ENCODE peak calls at places on chromosomes 5 and 9, in four cellular contexts. X is transverse colon, G is heart right ventricle, I is ovary. F is an unnamed sample. For H3K4me1, the result is how much of the 10 kb centered on the place peaks cover.

GRCh38 chr9:12906646-12907045 is 131.8 kb downstream of the LURAP1L start:
- DNase-seq in I (no peak), X (no peak), G (no peak), F (no peak)

GRCh38 chr9:2461886-2462285 is 159.7 kb upstream of the VLDLR start:
- DNase-seq in I (no peak), G (no peak), X (no peak), F (no peak)

GRCh38 chr9:19969721-19970120 is 180.9 kb upstream of the SLC24A2 start:
- DNase-seq in I (no peak), G (no peak), X (no peak), F (no peak)

GRCh38 chr5:99032234-99033013 is 103.6 kb upstream of the CHD1 start:
- DNase-seq in I (peak), X (peak), G (peak), F (peak)

GRCh38 chr5:98514106-98514665 is 259.3 kb upstream of the RGMB start:
- DNase-seq in G (no peak), I (no peak), X (no peak), F (no peak)

GRCh38 chr5:143166661-143167420 is 236.6 kb downstream of the NR3C1 start:
- DNase-seq in I (no peak), X (peak), G (no peak), F (no peak)

GRCh38 chr5:81633471-81633870 is 117.4 kb downstream of the SSBP2 start:
- DNase-seq in X (no peak), G (no peak), I (no peak), F (no peak)

GRCh38 chr9:2015581-2016410 is 649 bp downstream of the SMARCA2 start:
- DNase-seq in G (peak), I (peak), X (peak), F (peak)

DNA sequence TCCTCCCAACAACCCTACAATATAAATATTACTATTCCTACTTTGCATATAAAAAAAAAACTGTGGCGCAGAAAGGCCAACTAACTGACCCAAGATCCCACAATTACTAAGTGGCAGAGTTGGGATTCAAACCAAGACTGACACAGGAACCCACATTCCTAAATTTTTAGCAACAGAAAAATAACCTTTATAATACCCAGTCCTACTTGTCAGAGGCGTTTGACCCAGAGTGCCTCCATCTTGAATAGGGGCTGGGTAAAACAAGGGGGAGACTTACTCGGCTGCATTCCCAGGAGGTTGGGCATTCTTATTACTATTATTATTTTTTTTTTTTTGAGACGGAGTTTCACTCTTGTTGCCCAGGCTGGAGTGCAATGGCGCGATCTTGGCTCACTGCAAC is 2.0 kb upstream of the SLC30A5 start:
- DNase-seq in I (no peak), X (no peak), G (no peak), F (no peak)
- H3K4me1 ChIP-seq in I (under half), X (under half), G (under half), F (under half)

GRCh38 chr5:61371474-61371873 is 39.4 kb downstream of the ZSWIM6 start:
- DNase-seq in X (no peak), G (no peak), I (no peak), F (no peak)
- H3K4me1 ChIP-seq in X (under half), G (under half), I (under half), F (under half)

GRCh38 chr5:178425621-178426068 is 164.5 kb downstream of the COL23A1 start:
- DNase-seq in I (no peak), G (no peak), X (no peak), F (no peak)
- H3K4me1 ChIP-seq in I (under half), G (under half), X (under half), F (under half)

DNA sequence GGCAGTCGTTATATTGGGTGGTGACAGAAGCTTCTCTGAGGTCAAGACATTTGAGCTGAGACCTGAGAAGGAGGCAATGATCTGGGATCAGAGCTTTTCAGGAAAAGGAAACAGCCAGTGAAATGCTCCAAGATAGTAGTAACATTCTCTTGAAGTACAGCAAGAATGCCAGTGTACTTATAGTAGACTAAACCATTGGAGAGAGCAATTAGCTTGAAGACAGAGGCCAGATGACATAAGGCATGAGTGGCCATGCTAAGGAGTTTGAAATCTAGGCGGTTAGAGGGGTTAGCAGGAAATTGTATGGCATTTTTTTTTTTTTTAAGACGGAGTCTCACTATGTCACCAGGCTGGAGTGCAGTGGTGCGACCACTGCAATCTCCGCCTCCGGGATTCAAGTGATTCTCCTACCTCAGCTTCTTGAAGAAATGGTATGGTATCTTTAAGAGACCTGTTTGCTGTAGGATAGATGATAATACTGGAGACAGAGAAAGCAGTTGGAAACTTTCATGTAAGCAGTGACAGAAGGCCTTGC is 482.3 kb upstream of the PAPPA start:
- DNase-seq in G (no peak), X (no peak), I (no peak), F (no peak)
- H3K4me1 ChIP-seq in G (under half), X (under half), I (under half), F (under half)

GRCh38 chr9:131707677-131708612 is 31.9 kb downstream of the RAPGEF1 start:
- DNase-seq in X (peak), G (peak), I (no peak), F (no peak)
- H3K4me1 ChIP-seq in X (half or more), G (under half), I (under half), F (under half)

GRCh38 chr9:70156729-70157128 is 102.0 kb upstream of the SMC5 start:
- DNase-seq in X (no peak), I (no peak), G (no peak), F (no peak)

GRCh38 chr9:70161414-70161732 is 97.4 kb upstream of the SMC5 start:
- DNase-seq in X (no peak), I (no peak), G (no peak), F (no peak)

GRCh38 chr9:70160672-70161413 is 97.9 kb upstream of the SMC5 start:
- DNase-seq in X (no peak), I (no peak), G (no peak), F (no peak)

GRCh38 chr9:70165006-70165602 is 93.7 kb upstream of the SMC5 start:
- DNase-seq in X (no peak), G (no peak), I (no peak), F (no peak)

DNA sequence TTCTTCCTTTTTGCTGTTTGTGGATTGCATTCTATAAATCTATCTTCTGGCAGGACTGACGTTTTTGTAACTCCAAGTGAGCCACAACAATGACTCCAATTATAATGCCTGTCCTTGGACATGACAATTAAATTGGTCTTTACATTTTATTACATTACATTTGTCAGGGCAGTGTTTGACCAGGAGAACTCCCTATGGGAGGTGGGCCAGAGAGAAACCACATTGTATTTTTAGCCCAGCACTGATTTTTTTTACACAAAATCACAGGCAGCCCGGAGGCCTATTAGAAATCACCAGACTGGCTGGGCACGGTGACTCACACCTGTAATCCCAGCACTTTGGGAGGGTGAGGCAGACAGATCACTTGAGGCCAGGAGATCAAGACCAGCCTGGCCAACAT is 99.1 kb upstream of the SMC5 start:
- DNase-seq in X (no peak), I (no peak), G (no peak), F (no peak)
- H3K4me1 ChIP-seq in X (under half), I (under half), G (under half), F (under half)

GRCh38 chr9:134345737-134346136 is 19.5 kb downstream of the RXRA start:
- DNase-seq in G (no peak), I (no peak), X (no peak), F (no peak)
- H3K4me1 ChIP-seq in G (half or more), I (half or more), X (half or more), F (half or more)

GRCh38 chr5:133995903-133996563 is 8.7 kb downstream of the VDAC1 start:
- DNase-seq in X (no peak), I (no peak), G (no peak), F (no peak)
- H3K4me1 ChIP-seq in X (under half), I (under half), G (half or more), F (under half)

DNA sequence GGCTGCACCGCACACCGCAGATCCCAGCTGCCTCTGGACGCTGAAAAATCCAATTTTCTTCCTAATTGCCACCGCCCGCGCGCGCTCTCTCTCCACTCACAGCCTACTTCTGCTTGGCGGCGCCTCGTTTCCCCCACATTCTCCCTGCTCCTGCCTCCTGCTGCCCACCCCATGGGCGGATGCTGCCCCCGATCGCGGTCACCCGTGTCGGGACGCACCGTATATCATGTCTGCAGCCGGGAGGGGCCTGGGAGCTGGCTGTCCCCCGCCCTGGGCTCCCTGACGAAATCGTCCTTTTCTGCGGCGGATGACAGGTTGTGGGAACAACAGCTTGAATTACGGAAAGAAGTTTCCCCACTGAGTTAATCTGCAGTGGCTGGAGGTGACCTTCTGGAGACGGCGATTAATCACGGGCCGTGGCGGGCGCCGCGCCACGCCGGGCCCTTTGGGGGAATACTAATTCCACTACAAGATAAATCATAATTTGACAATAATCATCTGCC is 36.3 kb upstream of the PSD2 start:
- DNase-seq in G (no peak), I (no peak), X (no peak), F (no peak)
- H3K4me1 ChIP-seq in G (under half), I (under half), X (under half), F (under half)

DNA sequence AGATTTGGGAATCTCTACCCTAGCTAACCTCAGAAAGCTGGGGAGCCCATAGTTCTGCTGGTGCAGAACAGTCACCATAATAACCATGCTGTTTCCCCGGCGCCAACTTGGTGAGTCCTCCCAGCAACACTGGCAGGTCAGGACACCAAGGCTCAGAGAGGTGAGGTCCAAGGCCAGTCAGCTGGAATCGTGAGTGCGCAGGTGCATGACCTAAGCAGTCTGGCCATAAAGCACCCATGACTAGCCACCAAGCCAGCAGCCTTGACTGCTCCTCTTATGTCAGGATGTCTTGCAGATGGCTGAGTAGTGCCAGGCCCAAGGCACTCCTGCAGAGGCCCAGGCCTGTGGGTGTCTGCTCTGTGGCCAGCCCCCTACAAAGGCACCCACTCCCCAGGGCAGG is 2.6 kb downstream of the RNF44 start:
- DNase-seq in G (no peak), I (peak), X (peak), F (no peak)
- H3K4me1 ChIP-seq in G (half or more), I (under half), X (under half), F (under half)

F was measured in lung.